ENCODE peak calls at places on chromosomes 3 and 15, in four cellular contexts. U, S, K and C are unnamed samples.

GRCh38 chr3:707041-707440 is 385.8 kb upstream of the CNTN6 start:
- DNase-seq in U (no peak), S (no peak), K (no peak), C (no peak)

GRCh38 chr3:139346771-139347170 is 3.0 kb downstream of the MRPS22 start:
- DNase-seq in U (no peak), S (no peak), K (no peak), C (no peak)

GRCh38 chr3:100710355-100711198 is 1.3 kb downstream of the TFG start:
- DNase-seq in U (no peak), S (peak; percentile 92), K (no peak), C (peak; percentile 75)

GRCh38 chr15:98853161-98853560 is 154.4 kb downstream of the PGPEP1L start:
- DNase-seq in U (peak; percentile 94), S (peak; percentile 93), K (peak; percentile 58), C (peak; percentile 90)

GRCh38 chr3:104992618-104993017 is 374.1 kb upstream of the ALCAM start:
- DNase-seq in U (no peak), S (no peak), K (peak; percentile 33), C (no peak)

GRCh38 chr3:53149006-53149690 is 11.9 kb upstream of the PRKCD start:
- DNase-seq in U (peak; percentile 28), S (no peak), K (no peak), C (no peak)

GRCh38 chr3:45225465-45226205 is 452 bp downstream of the TMEM158 start:
- DNase-seq in U (peak; percentile 91), S (peak; percentile 50), K (no peak), C (peak; percentile 78)

GRCh38 chr3:157573281-157573680 is 70.1 kb upstream of the VEPH1 start:
- DNase-seq in U (no peak), S (no peak), K (no peak), C (no peak)

GRCh38 chr3:171878441-171879225 is 35.5 kb downstream of the TMEM212 start:
- DNase-seq in U (no peak), S (peak; percentile 79), K (no peak), C (no peak)

GRCh38 chr3:191952609-191953008 is 491.6 kb downstream of the PYDC2 start:
- DNase-seq in U (peak; percentile 52), S (no peak), K (no peak), C (no peak)

GRCh38 chr3:133181364-133182254 is 143.4 kb downstream of the TMEM108 start:
- DNase-seq in U (no peak), S (no peak), K (no peak), C (no peak)

GRCh38 chr15:81485806-81486205 is 111.8 kb upstream of the TMC3 start:
- DNase-seq in U (no peak), S (no peak), K (no peak), C (no peak)

GRCh38 chr3:194270627-194271458 is 80.3 kb downstream of the CPN2 start:
- DNase-seq in U (peak; percentile 80), S (peak; percentile 85), K (no peak), C (peak; percentile 70)

GRCh38 chr3:112579697-112580096 is 17.9 kb downstream of the SLC35A5 start:
- DNase-seq in U (no peak), S (no peak), K (no peak), C (no peak)

GRCh38 chr15:29788433-29789034 is 33.7 kb downstream of the TJP1 start:
- DNase-seq in U (no peak), S (no peak), K (no peak), C (no peak)

GRCh38 chr3:196670335-196670734 is 30.8 kb downstream of the NRROS start:
- DNase-seq in U (no peak), S (no peak), K (no peak), C (no peak)

GRCh38 chr15:70559223-70559823 is 204.0 kb downstream of the UACA start:
- DNase-seq in U (no peak), S (peak; percentile 71), K (no peak), C (peak; percentile 33)

GRCh38 chr3:66372681-66373350 is 128.0 kb downstream of the LRIG1 start:
- DNase-seq in U (no peak), S (no peak), K (peak; percentile 28), C (peak; percentile 91)

GRCh38 chr3:194348354-194348753 is 2.8 kb downstream of the CPN2 start:
- DNase-seq in U (no peak), S (no peak), K (no peak), C (no peak)

GRCh38 chr15:52805351-52806283 is 15.5 kb upstream of the ONECUT1 start:
- DNase-seq in U (peak; percentile 84), S (no peak), K (no peak), C (peak; percentile 84)

GRCh38 chr3:8816106-8816505 is 46.7 kb upstream of the OXTR start:
- DNase-seq in U (no peak), S (no peak), K (no peak), C (no peak)

GRCh38 chr3:23981136-23981535 is 36.0 kb downstream of the NR1D2 start:
- DNase-seq in U (peak; percentile 45), S (no peak), K (no peak), C (no peak)

GRCh38 chr15:45428491-45428890 is 50.1 kb upstream of the GATM start:
- DNase-seq in U (no peak), S (no peak), K (no peak), C (no peak)

GRCh38 chr15:34216527-34217270 is 6.8 kb upstream of the KATNBL1 start:
- DNase-seq in U (no peak), S (no peak), K (no peak), C (no peak)

GRCh38 chr15:98599911-98600685 is 48.2 kb upstream of the IGF1R start:
- DNase-seq in U (no peak), S (peak; percentile 58), K (no peak), C (peak; percentile 74)

GRCh38 chr3:143731776-143732175 is 116.5 kb downstream of the SLC9A9 start:
- DNase-seq in U (no peak), S (no peak), K (no peak), C (no peak)

GRCh38 chr3:10628902-10629700 is 123.7 kb upstream of the ATP2B2 start:
- DNase-seq in U (peak; percentile 41), S (no peak), K (no peak), C (no peak)

GRCh38 chr15:63986751-63987341 is 59.4 kb downstream of the DAPK2 start:
- DNase-seq in U (no peak), S (no peak), K (no peak), C (no peak)

GRCh38 chr3:70298385-70298784 is 14.1 kb downstream of the MDFIC2 start:
- DNase-seq in U (no peak), S (no peak), K (no peak), C (no peak)

GRCh38 chr3:58323795-58324674 is 8.7 kb upstream of the PXK start:
- DNase-seq in U (no peak), S (no peak), K (no peak), C (no peak)

GRCh38 chr3:149512073-149512782 is 37.7 kb downstream of the TM4SF4 start:
- DNase-seq in U (no peak), S (peak; percentile 74), K (peak; percentile 66), C (peak; percentile 90)

GRCh38 chr15:75215107-75216004 is 13.7 kb downstream of the C15orf39 start:
- DNase-seq in U (no peak), S (no peak), K (no peak), C (no peak)

DNA sequence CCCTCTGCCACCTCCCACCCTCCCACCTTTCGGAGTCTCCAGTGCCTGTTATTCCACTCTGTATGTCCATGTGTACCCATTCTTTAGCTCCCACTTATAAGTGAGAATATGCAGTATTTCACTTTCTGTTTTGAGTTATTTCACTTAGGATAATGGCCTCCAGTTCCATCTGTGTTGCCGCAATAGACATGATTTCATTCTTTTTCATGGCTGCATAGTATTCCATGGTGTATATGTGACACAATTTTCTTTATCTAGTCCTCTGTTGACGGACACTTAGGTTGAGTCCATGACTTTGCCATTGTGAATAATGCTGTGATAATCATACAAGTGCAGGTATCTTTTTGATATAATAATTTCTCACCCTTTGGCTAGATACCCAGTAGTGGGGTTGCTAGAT is 91.0 kb upstream of the UBE3A start:
- DNase-seq in U (no peak), S (no peak), K (no peak), C (no peak)
- H3K4me3 ChIP-seq in U (no peak overlapping the region), S (no peak overlapping the region), K (no peak overlapping the region), C (no peak overlapping the region)

GRCh38 chr3:69091389-69092029 is 6.8 kb downstream of the ARL6IP5 start:
- DNase-seq in U (no peak), S (no peak), K (no peak), C (no peak)

GRCh38 chr3:69095636-69096035 is 10.9 kb downstream of the ARL6IP5 start:
- DNase-seq in U (no peak), S (peak; percentile 64), K (no peak), C (no peak)

GRCh38 chr3:69094467-69095205 is 9.9 kb downstream of the ARL6IP5 start:
- DNase-seq in U (no peak), S (no peak), K (no peak), C (no peak)

GRCh38 chr3:69090021-69090420 is 5.3 kb downstream of the ARL6IP5 start:
- DNase-seq in U (no peak), S (peak; percentile 91), K (no peak), C (no peak)

DNA sequence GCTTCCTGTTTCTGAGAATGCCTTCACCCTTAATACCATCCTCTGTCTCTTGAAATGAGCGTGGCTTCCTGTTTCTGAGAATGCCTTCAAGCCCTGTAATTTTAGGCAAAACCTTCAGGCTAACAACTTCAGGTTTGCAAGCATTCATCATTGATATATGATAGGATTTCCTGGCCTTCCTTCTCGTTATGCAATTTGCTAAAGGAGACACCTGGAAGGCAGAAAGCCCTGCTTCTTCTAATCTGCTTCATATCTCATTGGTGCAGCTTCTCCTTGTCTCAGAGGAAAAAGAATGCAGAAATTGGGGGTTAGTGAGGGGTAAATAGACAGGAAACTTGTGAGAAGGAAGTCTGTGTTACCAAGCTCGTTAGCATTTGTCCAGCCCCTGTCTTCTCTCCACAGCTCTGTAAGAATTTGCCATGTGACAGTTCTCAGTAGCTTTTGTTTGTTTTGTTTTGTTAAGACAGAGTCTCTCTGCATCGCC is 7.3 kb downstream of the ARL6IP5 start:
- DNase-seq in U (no peak), S (peak; percentile 37), K (no peak), C (no peak)
- H3K4me3 ChIP-seq in U (no peak overlapping the region), S (no peak overlapping the region), K (no peak overlapping the region), C (no peak overlapping the region)

DNA sequence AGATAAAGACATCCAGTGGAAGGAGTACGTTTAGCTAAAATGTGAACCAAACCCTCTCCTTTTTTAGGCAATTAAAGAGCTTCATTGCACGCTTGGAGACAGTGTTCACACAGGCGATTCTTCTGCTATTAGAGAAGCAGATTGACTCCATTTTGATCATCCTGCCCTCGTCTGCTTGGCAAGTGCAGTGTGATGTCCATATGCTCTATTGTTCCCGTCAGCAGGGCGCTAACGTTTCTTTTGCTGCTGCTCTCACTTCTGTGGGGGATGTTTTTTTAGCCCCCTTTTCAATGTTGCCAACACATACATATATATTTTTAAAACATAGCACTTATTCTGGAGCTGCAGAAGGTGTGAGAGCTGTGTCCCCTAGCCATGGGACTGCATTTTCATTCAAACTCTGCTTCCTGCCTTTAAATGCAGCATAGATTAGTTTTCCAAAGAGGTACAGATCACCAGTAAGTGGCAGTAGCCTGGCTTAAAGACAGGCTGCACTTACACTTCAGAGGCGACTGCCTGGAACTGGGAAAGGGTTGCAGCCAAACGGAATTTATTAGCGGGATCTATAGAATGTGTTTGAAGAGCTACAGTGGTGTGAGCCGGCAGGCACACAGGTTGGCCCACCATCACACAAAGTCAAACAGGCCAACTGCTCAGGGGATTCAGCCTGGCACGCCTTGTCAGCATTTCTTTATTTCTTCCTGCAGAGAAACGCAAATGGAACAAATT is 292.6 kb upstream of the DPH6 start:
- DNase-seq in U (no peak), S (no peak), K (no peak), C (peak; percentile 50)
- H3K4me3 ChIP-seq in U (no peak overlapping the region), S (no peak overlapping the region), K (no peak overlapping the region), C (no peak overlapping the region)

GRCh38 chr3:15063238-15063637 is 1.9 kb downstream of the MRPS25 start:
- DNase-seq in U (no peak), S (no peak), K (no peak), C (peak; percentile 47)
- H3K4me3 ChIP-seq in U (no peak overlapping the region), S (no peak overlapping the region), K (no peak overlapping the region), C (peak overlapping the region; percentile 96)